ENCODE peak calls at places on chromosome 19, in six cellular contexts. B is effector memory CD4-positive, alpha-beta T cell; P is transverse colon; U is RWPE2; X is upper lobe of right lung; N is mesendoderm. R is an unnamed sample. For H3K36me3, the result is how much of the 10 kb centered on the place peaks cover.

GRCh38 chr19:28855216-28855615 is 357.7 kb downstream of the UQCRFS1 start:
- DNase-seq in B (no peak), P (no peak), U (no peak), X (no peak), N (no peak), R (no peak)

GRCh38 chr19:43776285-43776684 is 4.5 kb downstream of the KCNN4 start:
- DNase-seq in B (no peak), P (no peak), U (no peak), X (no peak), N (no peak), R (no peak)

GRCh38 chr19:53786744-53787143 is 37.4 kb downstream of the NLRP12 start:
- DNase-seq in B (no peak), P (no peak), U (no peak), X (no peak), N (no peak), R (no peak)

GRCh38 chr19:31718041-31718440 is 368.8 kb upstream of the TSHZ3 start:
- DNase-seq in B (no peak), P (no peak), U (no peak), X (no peak), N (no peak), R (no peak)

GRCh38 chr19:8001651-8001994 is 3.8 kb downstream of the ELAVL1 start:
- DNase-seq in B (no peak), P (no peak), U (no peak), X (no peak), N (no peak), R (no peak)

GRCh38 chr19:13033819-13034611 is 38.7 kb downstream of the NFIX start:
- DNase-seq in B (no peak), P (peak), U (no peak), X (peak), N (peak), R (no peak)

GRCh38 chr19:54081032-54081431 is at the start of gene TARM1:
- DNase-seq in B (no peak), P (no peak), U (no peak), X (no peak), N (no peak), R (no peak)

GRCh38 chr19:40365613-40366401 is 17.3 kb downstream of the PLD3 start:
- DNase-seq in B (no peak), P (peak), U (no peak), X (peak), N (peak), R (peak)

GRCh38 chr19:12448808-12449207 is 8.0 kb upstream of the ZNF443 start:
- DNase-seq in B (no peak), P (no peak), U (no peak), X (no peak), N (no peak), R (no peak)

GRCh38 chr19:16462757-16463250 is 9.0 kb downstream of the EPS15L1 start:
- DNase-seq in B (no peak), P (peak), U (no peak), X (no peak), N (no peak), R (no peak)

GRCh38 chr19:862529-863304 is 3.3 kb downstream of the CFD start:
- DNase-seq in B (peak), P (peak), U (no peak), X (peak), N (peak), R (peak)

GRCh38 chr19:3625996-3626472 is 556 bp downstream of the CACTIN start:
- DNase-seq in B (no peak), P (no peak), U (no peak), X (no peak), N (peak), R (no peak)

GRCh38 chr19:29519146-29519545 is 6.6 kb upstream of the VSTM2B start:
- DNase-seq in B (no peak), P (no peak), U (no peak), X (peak), N (no peak), R (peak)

GRCh38 chr19:28010656-28011055 is 1202.3 kb downstream of the UQCRFS1 start:
- DNase-seq in B (no peak), P (no peak), U (no peak), X (no peak), N (peak), R (no peak)

GRCh38 chr19:12784871-12785430 is 6.3 kb upstream of the JUNB start:
- DNase-seq in B (peak), P (no peak), U (no peak), X (no peak), N (no peak), R (no peak)

GRCh38 chr19:44812142-44812718 is 3.3 kb downstream of the BCAM start:
- DNase-seq in B (no peak), P (no peak), U (no peak), X (no peak), N (no peak), R (no peak)

GRCh38 chr19:406121-406711 is 2.7 kb downstream of the C2CD4C start:
- DNase-seq in B (no peak), P (no peak), U (peak), X (peak), N (no peak), R (peak)

GRCh38 chr19:9786342-9786741 is 17.8 kb upstream of the ZNF846 start:
- DNase-seq in B (no peak), P (peak), U (no peak), X (no peak), N (no peak), R (peak)

GRCh38 chr19:48393559-48394330 is at the start of gene GRIN2D:
- DNase-seq in B (no peak), P (peak), U (no peak), X (no peak), N (peak), R (no peak)

GRCh38 chr19:36255316-36255715 is 40.4 kb downstream of the ZNF146 start:
- DNase-seq in B (no peak), P (no peak), U (no peak), X (no peak), N (no peak), R (no peak)

GRCh38 chr19:18869231-18869575 is 26.8 kb downstream of the CERS1 start:
- DNase-seq in B (no peak), P (no peak), U (peak), X (no peak), N (no peak), R (peak)

GRCh38 chr19:51702754-51703654 is 9.9 kb downstream of the SPACA6 start:
- DNase-seq in B (no peak), P (peak), U (no peak), X (peak), N (peak), R (peak)

GRCh38 chr19:19115954-19116353 is 22.3 kb downstream of the TMEM161A start:
- DNase-seq in B (peak), P (peak), U (no peak), X (peak), N (peak), R (no peak)

GRCh38 chr19:1935484-1936208 is 5.3 kb upstream of the CSNK1G2 start:
- DNase-seq in B (no peak), P (no peak), U (no peak), X (no peak), N (peak), R (peak)

GRCh38 chr19:10260141-10260584 is 8.1 kb downstream of the MRPL4 start:
- DNase-seq in B (no peak), P (no peak), U (peak), X (peak), N (no peak), R (no peak)

GRCh38 chr19:8209965-8210659 is 942 bp downstream of the CERS4 start:
- DNase-seq in B (no peak), P (no peak), U (no peak), X (no peak), N (no peak), R (no peak)

GRCh38 chr19:29294343-29294811 is 81.4 kb upstream of the UQCRFS1 start:
- DNase-seq in B (no peak), P (no peak), U (peak), X (no peak), N (no peak), R (no peak)

GRCh38 chr19:14383898-14384669 is 2.8 kb downstream of the ADGRE5 start:
- DNase-seq in B (peak), P (peak), U (no peak), X (no peak), N (peak), R (no peak)

GRCh38 chr19:50500060-50500752 is 10.8 kb downstream of the JOSD2 start:
- DNase-seq in B (no peak), P (no peak), U (no peak), X (no peak), N (peak), R (peak)

GRCh38 chr19:16589917-16590316 is 17.7 kb upstream of the SLC35E1 start:
- DNase-seq in B (no peak), P (no peak), U (no peak), X (no peak), N (no peak), R (no peak)

GRCh38 chr19:17406887-17407196 is 1.4 kb upstream of the BST2 start:
- DNase-seq in B (no peak), P (no peak), U (no peak), X (no peak), N (no peak), R (no peak)

GRCh38 chr19:9456018-9456689 is 20.8 kb upstream of the ZNF266 start:
- DNase-seq in B (no peak), P (no peak), U (no peak), X (no peak), N (no peak), R (no peak)

GRCh38 chr19:50728084-50728737 is 5.0 kb downstream of the CLEC11A start:
- DNase-seq in B (no peak), P (peak), U (peak), X (peak), N (peak), R (no peak)

GRCh38 chr19:57664269-57665127 is 4.2 kb upstream of the ZSCAN4 start:
- DNase-seq in B (no peak), P (peak), U (no peak), X (peak), N (peak), R (peak)

DNA sequence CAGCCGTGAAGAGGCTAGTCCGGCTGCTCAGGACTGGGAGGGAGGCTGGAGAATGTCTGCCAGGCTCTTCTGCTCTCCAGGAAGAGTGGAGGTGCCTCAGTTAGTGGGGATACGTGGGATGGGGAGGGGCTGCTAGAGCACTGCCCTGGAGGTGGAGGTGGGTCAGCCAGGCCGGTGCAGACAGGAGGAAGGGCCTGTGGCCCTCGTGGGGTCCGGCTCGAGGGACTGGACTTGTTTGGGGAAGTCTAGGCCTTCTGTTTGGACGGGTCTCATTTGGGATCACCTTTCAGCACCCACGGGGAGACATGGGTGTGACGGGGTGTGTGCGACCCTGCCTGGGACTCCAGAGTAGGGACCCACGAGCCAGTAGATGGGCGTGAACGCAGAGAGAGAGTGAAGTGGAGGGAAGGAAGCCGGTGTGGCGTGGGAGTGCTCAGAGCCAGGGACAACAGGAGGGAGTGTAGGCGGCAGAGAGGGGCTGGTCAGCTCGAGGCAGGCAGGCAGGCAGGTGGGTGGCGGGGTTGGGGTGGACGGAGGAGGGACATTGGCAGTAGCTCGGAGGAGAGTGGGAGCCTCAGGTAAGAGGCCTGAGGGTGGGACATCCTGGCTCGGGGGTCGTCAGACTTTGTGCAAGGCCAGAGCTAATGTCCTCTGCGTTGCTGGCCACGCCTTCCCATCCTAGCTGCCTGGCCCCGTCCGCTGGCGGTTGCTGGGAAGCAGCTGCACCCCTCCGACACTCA is 11.5 kb downstream of the EPN1 start:
- DNase-seq in B (no peak), P (no peak), U (no peak), X (no peak), N (no peak), R (peak)
- H3K36me3 ChIP-seq in B (half or more), P (under half), U (half or more), X (half or more), N (under half), R (half or more)

DNA sequence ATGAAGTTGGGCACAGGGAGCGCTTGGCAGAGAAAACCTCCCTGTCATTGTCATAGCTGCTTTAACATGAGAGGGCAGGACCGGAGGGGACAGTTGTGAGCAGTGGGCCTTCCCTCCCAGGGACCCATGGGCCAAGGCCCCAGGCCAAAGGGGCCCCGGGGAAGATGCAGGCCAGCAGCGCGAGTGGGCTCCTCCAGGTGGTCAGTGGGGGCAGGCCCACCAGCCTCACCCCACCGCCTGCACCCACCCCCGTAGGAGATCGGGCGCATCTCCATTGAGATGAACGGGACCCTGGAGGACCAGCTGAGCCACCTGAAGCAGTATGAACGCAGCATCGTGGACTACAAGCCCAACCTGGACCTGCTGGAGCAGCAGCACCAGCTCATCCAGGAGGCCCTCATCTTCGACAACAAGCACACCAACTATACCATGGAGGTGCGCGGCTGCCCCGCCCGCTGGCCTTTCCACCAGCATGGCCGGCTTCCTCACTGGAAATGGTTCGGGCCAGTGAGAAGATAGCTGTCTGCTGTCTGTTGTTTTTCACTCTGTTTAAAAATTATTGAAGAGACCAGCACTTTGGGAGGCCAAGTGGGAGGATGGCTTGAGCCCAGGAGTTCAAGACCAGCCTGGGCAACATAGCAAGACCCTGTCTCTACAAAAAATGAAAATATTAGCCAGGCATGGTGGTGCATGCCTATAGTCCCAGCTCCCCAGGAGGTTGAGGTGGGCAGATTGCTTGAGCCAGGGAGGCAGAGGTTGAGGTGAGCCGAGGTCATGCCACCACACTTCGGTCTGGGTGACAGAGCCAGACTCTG is 18.6 kb downstream of the CAPN12 start:
- DNase-seq in B (no peak), P (no peak), U (no peak), X (no peak), N (no peak), R (no peak)
- H3K36me3 ChIP-seq in B (half or more), P (under half), U (half or more), X (half or more), N (under half), R (half or more)

GRCh38 chr19:20365146-20365545 is 198.1 kb downstream of the ZNF486 start:
- DNase-seq in B (no peak), P (no peak), U (no peak), X (no peak), N (no peak), R (no peak)
- H3K36me3 ChIP-seq in B (under half), P (under half), U (under half), X (under half), N (under half), R (under half)

GRCh38 chr19:38717855-38718254 is 26.4 kb downstream of the CAPN12 start:
- DNase-seq in B (no peak), P (no peak), U (no peak), X (no peak), N (no peak), R (no peak)
- H3K36me3 ChIP-seq in B (half or more), P (under half), U (half or more), X (half or more), N (under half), R (under half)

GRCh38 chr19:49489601-49490167 is 2.3 kb downstream of the RPL13A start:
- DNase-seq in B (no peak), P (no peak), U (no peak), X (no peak), N (no peak), R (no peak)

GRCh38 chr19:49486710-49487276 is 615 bp upstream of the RPL13A start:
- DNase-seq in B (no peak), P (no peak), U (no peak), X (no peak), N (no peak), R (peak)

GRCh38 chr19:49488863-49489537 is 1.6 kb downstream of the RPL13A start:
- DNase-seq in B (no peak), P (no peak), U (no peak), X (no peak), N (no peak), R (no peak)

GRCh38 chr19:49487277-49488045 is at the start of gene RPL13A:
- DNase-seq in B (peak), P (peak), U (peak), X (peak), N (peak), R (peak)

DNA sequence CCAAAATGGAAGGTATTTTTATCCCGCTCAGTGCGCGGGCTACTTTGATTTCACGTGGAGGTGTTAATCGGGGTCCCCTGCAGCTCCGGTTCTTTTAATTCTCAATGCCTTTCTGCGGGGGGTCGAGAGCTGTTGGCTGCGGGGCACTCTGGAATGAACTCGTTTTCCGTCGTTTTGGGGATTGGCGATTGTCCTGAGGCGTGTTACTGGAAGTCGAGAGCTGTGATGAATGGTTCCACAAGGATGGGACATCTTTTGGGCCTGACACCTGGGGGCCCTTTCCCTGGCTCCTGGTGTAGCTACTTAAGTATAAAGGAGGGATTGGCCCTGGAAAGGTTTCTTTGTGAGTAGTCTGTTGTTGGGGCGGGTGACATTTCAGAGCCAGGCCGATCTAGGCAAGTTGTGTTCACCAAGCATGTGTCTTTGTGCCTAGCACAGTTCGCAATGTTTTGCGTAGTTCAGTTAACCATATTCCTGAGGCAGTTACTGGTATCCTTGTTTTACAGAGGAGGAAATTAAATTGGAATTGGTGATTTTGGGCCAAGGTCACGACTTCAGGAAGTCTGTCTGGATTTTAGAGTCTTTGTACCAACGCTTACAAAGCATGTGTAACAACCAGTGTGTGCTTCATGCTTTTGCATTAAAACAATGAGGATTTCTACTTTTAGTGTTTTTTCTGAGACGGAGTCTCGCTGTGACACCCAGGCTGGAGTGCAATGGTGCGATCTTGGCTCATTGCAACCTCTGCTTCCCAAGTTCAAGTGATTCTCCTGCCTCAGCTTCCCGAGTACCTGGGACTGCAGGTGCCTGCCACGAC is 846 bp downstream of the RPL13A start:
- DNase-seq in B (no peak), P (no peak), U (no peak), X (no peak), N (peak), R (no peak)
- H3K36me3 ChIP-seq in B (half or more), P (under half), U (half or more), X (under half), N (under half), R (half or more)

DNA sequence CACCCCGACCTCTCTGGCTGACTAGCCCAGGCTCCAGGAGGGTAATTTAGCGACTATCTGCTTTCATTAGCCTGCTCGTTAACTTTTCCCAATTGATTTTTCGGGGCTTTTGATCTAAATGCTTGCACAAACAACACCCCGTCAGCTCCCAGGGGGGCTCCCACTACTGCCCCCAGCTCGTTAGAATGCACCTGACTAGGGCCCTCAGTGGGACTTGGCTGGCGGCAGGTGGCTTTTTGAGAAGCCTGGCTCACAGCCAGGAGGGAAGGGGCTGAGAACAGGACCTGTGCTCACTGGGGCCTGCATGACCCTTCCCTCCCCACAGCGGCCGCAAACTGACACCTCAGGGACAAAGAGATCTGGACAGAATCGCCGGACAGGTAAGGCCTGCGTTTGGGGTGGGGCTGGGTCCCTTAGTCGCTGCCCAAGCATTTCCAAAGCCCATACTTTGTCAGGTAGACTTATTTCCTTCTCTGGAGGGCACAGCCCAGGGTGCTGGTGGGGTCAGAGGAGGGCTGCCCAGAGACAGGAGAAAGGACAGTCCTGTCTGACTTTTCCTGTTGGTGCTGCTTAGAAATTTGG is 7.6 kb upstream of the CD79A start:
- DNase-seq in B (no peak), P (no peak), U (no peak), X (no peak), N (no peak), R (no peak)
- H3K36me3 ChIP-seq in B (under half), P (under half), U (half or more), X (half or more), N (under half), R (under half)